ENCODE peak calls at places on chromosomes 7 and 10, in eight cellular contexts. One of them, this sample, is unnamed.
A peak's percentile ranks its signal among the peaks of the same experiment; 100 is the strongest.

GRCh38 chr7:158270106-158270775 is 317.4 kb downstream of the PTPRN2 start:
- DNase-seq in amniotic stem cell: no peak
- DNase-seq in psoas muscle: peak; percentile 28
- DNase-seq in B cell: no peak
- DNase-seq in activated CD8-positive, alpha-beta memory T cell treated with anti-CD3 and anti-CD28 coated beads for 1 hour: no peak
- DNase-seq in mesendoderm: no peak
- DNase-seq in GM04504: no peak
- DNase-seq in HTR-8/SVneo: no peak
- DNase-seq in this sample: no peak

GRCh38 chr7:69502358-69502757 is 95.9 kb upstream of the AUTS2 start:
- DNase-seq in psoas muscle: no peak
- DNase-seq in B cell: no peak
- DNase-seq in mesendoderm: no peak
- DNase-seq in activated CD8-positive, alpha-beta memory T cell treated with anti-CD3 and anti-CD28 coated beads for 1 hour: no peak
- DNase-seq in GM04504: no peak
- DNase-seq in HTR-8/SVneo: no peak
- DNase-seq in amniotic stem cell: no peak
- DNase-seq in this sample: no peak

GRCh38 chr10:70912556-70912955 is 24.2 kb upstream of the PCBD1 start:
- DNase-seq in GM04504: no peak
- DNase-seq in amniotic stem cell: no peak
- DNase-seq in activated CD8-positive, alpha-beta memory T cell treated with anti-CD3 and anti-CD28 coated beads for 1 hour: no peak
- DNase-seq in HTR-8/SVneo: no peak
- DNase-seq in B cell: no peak
- DNase-seq in psoas muscle: peak; percentile 17
- DNase-seq in mesendoderm: no peak
- DNase-seq in this sample: peak; percentile 20

GRCh38 chr10:132476146-132477065 is 61.2 kb upstream of the INPP5A start:
- DNase-seq in B cell: no peak
- DNase-seq in psoas muscle: peak; percentile 36
- DNase-seq in mesendoderm: no peak
- DNase-seq in activated CD8-positive, alpha-beta memory T cell treated with anti-CD3 and anti-CD28 coated beads for 1 hour: no peak
- DNase-seq in GM04504: no peak
- DNase-seq in HTR-8/SVneo: no peak
- DNase-seq in amniotic stem cell: no peak
- DNase-seq in this sample: peak; percentile 19

GRCh38 chr7:94620703-94621118 is 35.2 kb downstream of the SGCE start:
- DNase-seq in activated CD8-positive, alpha-beta memory T cell treated with anti-CD3 and anti-CD28 coated beads for 1 hour: no peak
- DNase-seq in mesendoderm: peak; percentile 48
- DNase-seq in B cell: peak; percentile 67
- DNase-seq in GM04504: peak; percentile 87
- DNase-seq in psoas muscle: peak; percentile 91
- DNase-seq in amniotic stem cell: peak; percentile 83
- DNase-seq in HTR-8/SVneo: peak; percentile 35
- DNase-seq in this sample: peak; percentile 46

GRCh38 chr7:151551820-151552219 is 32.1 kb upstream of the RHEB start:
- DNase-seq in psoas muscle: no peak
- DNase-seq in B cell: no peak
- DNase-seq in activated CD8-positive, alpha-beta memory T cell treated with anti-CD3 and anti-CD28 coated beads for 1 hour: no peak
- DNase-seq in GM04504: no peak
- DNase-seq in HTR-8/SVneo: no peak
- DNase-seq in amniotic stem cell: no peak
- DNase-seq in mesendoderm: peak; percentile 23
- DNase-seq in this sample: no peak

GRCh38 chr10:132941640-132942051 is 724 bp downstream of the CFAP46 start:
- DNase-seq in activated CD8-positive, alpha-beta memory T cell treated with anti-CD3 and anti-CD28 coated beads for 1 hour: no peak
- DNase-seq in amniotic stem cell: no peak
- DNase-seq in GM04504: no peak
- DNase-seq in mesendoderm: no peak
- DNase-seq in B cell: no peak
- DNase-seq in psoas muscle: no peak
- DNase-seq in HTR-8/SVneo: no peak
- DNase-seq in this sample: no peak

GRCh38 chr10:17188644-17189172 is 12.8 kb downstream of the TRDMT1 start:
- DNase-seq in GM04504: no peak
- DNase-seq in HTR-8/SVneo: no peak
- DNase-seq in B cell: no peak
- DNase-seq in activated CD8-positive, alpha-beta memory T cell treated with anti-CD3 and anti-CD28 coated beads for 1 hour: no peak
- DNase-seq in psoas muscle: no peak
- DNase-seq in mesendoderm: no peak
- DNase-seq in amniotic stem cell: no peak
- DNase-seq in this sample: no peak

GRCh38 chr7:158706273-158706704 is 1.7 kb upstream of the NCAPG2 start:
- DNase-seq in HTR-8/SVneo: no peak
- DNase-seq in activated CD8-positive, alpha-beta memory T cell treated with anti-CD3 and anti-CD28 coated beads for 1 hour: no peak
- DNase-seq in GM04504: no peak
- DNase-seq in psoas muscle: no peak
- DNase-seq in amniotic stem cell: no peak
- DNase-seq in B cell: no peak
- DNase-seq in mesendoderm: no peak
- DNase-seq in this sample: no peak

GRCh38 chr7:124060528-124060927 is 27.7 kb upstream of the TMEM229A start:
- DNase-seq in GM04504: no peak
- DNase-seq in amniotic stem cell: no peak
- DNase-seq in HTR-8/SVneo: no peak
- DNase-seq in mesendoderm: no peak
- DNase-seq in activated CD8-positive, alpha-beta memory T cell treated with anti-CD3 and anti-CD28 coated beads for 1 hour: no peak
- DNase-seq in psoas muscle: no peak
- DNase-seq in B cell: no peak
- DNase-seq in this sample: no peak

GRCh38 chr10:72162978-72163377 is 52.8 kb upstream of the ANAPC16 start:
- DNase-seq in activated CD8-positive, alpha-beta memory T cell treated with anti-CD3 and anti-CD28 coated beads for 1 hour: no peak
- DNase-seq in mesendoderm: no peak
- DNase-seq in psoas muscle: no peak
- DNase-seq in HTR-8/SVneo: no peak
- DNase-seq in amniotic stem cell: peak; percentile 5
- DNase-seq in B cell: no peak
- DNase-seq in GM04504: peak; percentile 22
- DNase-seq in this sample: no peak

GRCh38 chr7:152383341-152384234 is 52.2 kb downstream of the KMT2C start:
- DNase-seq in psoas muscle: no peak
- DNase-seq in HTR-8/SVneo: no peak
- DNase-seq in amniotic stem cell: no peak
- DNase-seq in GM04504: peak; percentile 35
- DNase-seq in activated CD8-positive, alpha-beta memory T cell treated with anti-CD3 and anti-CD28 coated beads for 1 hour: no peak
- DNase-seq in B cell: no peak
- DNase-seq in mesendoderm: no peak
- DNase-seq in this sample: no peak

GRCh38 chr7:45610660-45611299 is 36.6 kb downstream of the ADCY1 start:
- DNase-seq in activated CD8-positive, alpha-beta memory T cell treated with anti-CD3 and anti-CD28 coated beads for 1 hour: no peak
- DNase-seq in HTR-8/SVneo: no peak
- DNase-seq in GM04504: no peak
- DNase-seq in amniotic stem cell: no peak
- DNase-seq in B cell: no peak
- DNase-seq in mesendoderm: no peak
- DNase-seq in psoas muscle: no peak
- DNase-seq in this sample: no peak

GRCh38 chr7:40382145-40382544 is 247.3 kb downstream of the SUGCT start:
- DNase-seq in activated CD8-positive, alpha-beta memory T cell treated with anti-CD3 and anti-CD28 coated beads for 1 hour: no peak
- DNase-seq in HTR-8/SVneo: no peak
- DNase-seq in mesendoderm: no peak
- DNase-seq in GM04504: no peak
- DNase-seq in amniotic stem cell: no peak
- DNase-seq in psoas muscle: no peak
- DNase-seq in B cell: no peak
- DNase-seq in this sample: no peak

GRCh38 chr7:157022681-157023588 is 12.5 kb upstream of the MNX1 start:
- DNase-seq in mesendoderm: peak; percentile 21
- DNase-seq in GM04504: no peak
- DNase-seq in activated CD8-positive, alpha-beta memory T cell treated with anti-CD3 and anti-CD28 coated beads for 1 hour: no peak
- DNase-seq in psoas muscle: no peak
- DNase-seq in B cell: no peak
- DNase-seq in HTR-8/SVneo: no peak
- DNase-seq in amniotic stem cell: no peak
- DNase-seq in this sample: peak; percentile 88

GRCh38 chr10:87700031-87700796 is 40.5 kb downstream of the PAPSS2 start:
- DNase-seq in HTR-8/SVneo: peak; percentile 34
- DNase-seq in activated CD8-positive, alpha-beta memory T cell treated with anti-CD3 and anti-CD28 coated beads for 1 hour: no peak
- DNase-seq in mesendoderm: no peak
- DNase-seq in B cell: no peak
- DNase-seq in GM04504: peak; percentile 47
- DNase-seq in amniotic stem cell: peak; percentile 19
- DNase-seq in psoas muscle: no peak
- DNase-seq in this sample: no peak

GRCh38 chr7:106053109-106053508 is 59.0 kb downstream of the SYPL1 start:
- DNase-seq in HTR-8/SVneo: no peak
- DNase-seq in mesendoderm: no peak
- DNase-seq in B cell: no peak
- DNase-seq in psoas muscle: no peak
- DNase-seq in GM04504: no peak
- DNase-seq in activated CD8-positive, alpha-beta memory T cell treated with anti-CD3 and anti-CD28 coated beads for 1 hour: no peak
- DNase-seq in amniotic stem cell: no peak
- DNase-seq in this sample: no peak

GRCh38 chr7:115721293-115721920 is 309.2 kb downstream of the TFEC start:
- DNase-seq in amniotic stem cell: no peak
- DNase-seq in GM04504: no peak
- DNase-seq in mesendoderm: no peak
- DNase-seq in activated CD8-positive, alpha-beta memory T cell treated with anti-CD3 and anti-CD28 coated beads for 1 hour: no peak
- DNase-seq in B cell: no peak
- DNase-seq in HTR-8/SVneo: no peak
- DNase-seq in psoas muscle: no peak
- DNase-seq in this sample: no peak

GRCh38 chr10:116070743-116071320 is 202.2 kb downstream of the GFRA1 start:
- DNase-seq in amniotic stem cell: no peak
- DNase-seq in mesendoderm: no peak
- DNase-seq in GM04504: no peak
- DNase-seq in HTR-8/SVneo: no peak
- DNase-seq in B cell: no peak
- DNase-seq in psoas muscle: no peak
- DNase-seq in activated CD8-positive, alpha-beta memory T cell treated with anti-CD3 and anti-CD28 coated beads for 1 hour: no peak
- DNase-seq in this sample: no peak

GRCh38 chr7:100689230-100690135 is 4.6 kb downstream of the GIGYF1 start:
- DNase-seq in amniotic stem cell: no peak
- DNase-seq in mesendoderm: no peak
- DNase-seq in HTR-8/SVneo: no peak
- DNase-seq in B cell: no peak
- DNase-seq in activated CD8-positive, alpha-beta memory T cell treated with anti-CD3 and anti-CD28 coated beads for 1 hour: no peak
- DNase-seq in psoas muscle: peak; percentile 52
- DNase-seq in GM04504: no peak
- DNase-seq in this sample: no peak

GRCh38 chr10:133528845-133529575 is 1.8 kb downstream of the CYP2E1 start:
- DNase-seq in HTR-8/SVneo: no peak
- DNase-seq in activated CD8-positive, alpha-beta memory T cell treated with anti-CD3 and anti-CD28 coated beads for 1 hour: no peak
- DNase-seq in GM04504: no peak
- DNase-seq in B cell: no peak
- DNase-seq in psoas muscle: no peak
- DNase-seq in amniotic stem cell: no peak
- DNase-seq in mesendoderm: no peak
- DNase-seq in this sample: no peak

GRCh38 chr10:128540806-128541739 is 414.9 kb upstream of the MKI67 start:
- DNase-seq in mesendoderm: peak; percentile 56
- DNase-seq in B cell: no peak
- DNase-seq in HTR-8/SVneo: no peak
- DNase-seq in amniotic stem cell: no peak
- DNase-seq in activated CD8-positive, alpha-beta memory T cell treated with anti-CD3 and anti-CD28 coated beads for 1 hour: no peak
- DNase-seq in GM04504: no peak
- DNase-seq in psoas muscle: no peak
- DNase-seq in this sample: no peak

GRCh38 chr7:123666492-123666891 is 10.8 kb downstream of the LMOD2 start:
- DNase-seq in amniotic stem cell: no peak
- DNase-seq in psoas muscle: no peak
- DNase-seq in HTR-8/SVneo: no peak
- DNase-seq in GM04504: no peak
- DNase-seq in mesendoderm: no peak
- DNase-seq in activated CD8-positive, alpha-beta memory T cell treated with anti-CD3 and anti-CD28 coated beads for 1 hour: no peak
- DNase-seq in B cell: no peak
- DNase-seq in this sample: no peak

GRCh38 chr10:71342850-71343773 is 24.1 kb downstream of the SLC29A3 start:
- DNase-seq in activated CD8-positive, alpha-beta memory T cell treated with anti-CD3 and anti-CD28 coated beads for 1 hour: no peak
- DNase-seq in B cell: no peak
- DNase-seq in amniotic stem cell: no peak
- DNase-seq in mesendoderm: no peak
- DNase-seq in psoas muscle: no peak
- DNase-seq in HTR-8/SVneo: no peak
- DNase-seq in GM04504: no peak
- DNase-seq in this sample: no peak

GRCh38 chr10:69451209-69451783 is at the start of gene TSPAN15:
- DNase-seq in amniotic stem cell: peak; percentile 33
- DNase-seq in psoas muscle: peak; percentile 94
- DNase-seq in activated CD8-positive, alpha-beta memory T cell treated with anti-CD3 and anti-CD28 coated beads for 1 hour: peak; percentile 46
- DNase-seq in mesendoderm: peak; percentile 95
- DNase-seq in HTR-8/SVneo: peak; percentile 88
- DNase-seq in B cell: peak; percentile 46
- DNase-seq in GM04504: peak; percentile 44
- DNase-seq in this sample: peak; percentile 92